ENCODE peak calls at places on chromosomes 4 and X, in five cellular contexts. D, O, L, K and U are unnamed samples.

GRCh38 chrX:150934453-150934852 is 36.0 kb upstream of the CD99L2 start:
- DNase-seq in O (no peak), D (no peak), L (no peak), K (no peak), U (no peak)

GRCh38 chr4:168019019-168019651 is 73.2 kb upstream of the ANXA10 start:
- DNase-seq in L (no peak), K (no peak), D (no peak), O (no peak), U (no peak)

GRCh38 chr4:67881226-67881625 is 2.6 kb downstream of the TMPRSS11D start:
- DNase-seq in O (no peak), D (no peak), L (no peak), K (no peak), U (no peak)

GRCh38 chr4:187090401-187090800 is 366.7 kb upstream of the FAT1 start:
- DNase-seq in L (no peak), D (no peak), K (no peak), O (no peak), U (no peak)

GRCh38 chrX:38061335-38061734 is 55.0 kb downstream of the SYTL5 start:
- DNase-seq in D (no peak), L (no peak), O (peak), K (no peak), U (no peak)

GRCh38 chrX:2967584-2967983 is 38.4 kb upstream of the ARSD start:
- DNase-seq in D (no peak), O (no peak), K (no peak), L (no peak), U (no peak)

GRCh38 chr4:152075253-152075928 is 314.6 kb upstream of the GATB start:
- DNase-seq in D (no peak), L (no peak), K (no peak), O (no peak), U (no peak)

GRCh38 chrX:69314436-69315348 is 149.4 kb upstream of the PJA1 start:
- DNase-seq in D (no peak), O (no peak), K (peak), L (peak), U (no peak)

GRCh38 chr4:189092596-189092995 is 848.1 kb upstream of the FRG1 start:
- DNase-seq in D (no peak), O (no peak), L (no peak), K (no peak), U (no peak)

GRCh38 chr4:137664416-137664815 is 132.1 kb upstream of the PCDH18 start:
- DNase-seq in D (no peak), K (no peak), L (no peak), O (no peak), U (no peak)

GRCh38 chr4:80422727-80423404 is 87.3 kb downstream of the CFAP299 start:
- DNase-seq in L (no peak), D (no peak), K (no peak), O (no peak), U (no peak)

GRCh38 chrX:56764153-56764974 is 35.3 kb downstream of the NBDY start:
- DNase-seq in O (peak), K (no peak), L (peak), D (peak), U (no peak)

GRCh38 chrX:46978341-46979291 is 66.4 kb downstream of the JADE3 start:
- DNase-seq in O (peak), K (peak), D (peak), L (peak), U (peak)

GRCh38 chr4:1026115-1026514 is 14.7 kb downstream of the FGFRL1 start:
- DNase-seq in K (peak), L (no peak), D (peak), O (no peak), U (peak)

GRCh38 chr4:56757821-56758400 is 63.6 kb downstream of the SPINK2 start:
- DNase-seq in O (peak), K (peak), L (peak), D (peak), U (peak)

GRCh38 chr4:112510468-112511293 is 5.3 kb downstream of the NEUROG2 start:
- DNase-seq in D (no peak), O (no peak), L (peak), K (no peak), U (no peak)

GRCh38 chr4:30757357-30757756 is 37.2 kb downstream of the PCDH7 start:
- DNase-seq in L (no peak), D (no peak), K (no peak), O (no peak), U (no peak)

GRCh38 chr4:1632109-1633104 is 51.7 kb downstream of the FAM53A start:
- DNase-seq in K (no peak), D (no peak), L (no peak), O (no peak), U (no peak)

GRCh38 chr4:73869130-73870055 is at the start of gene CXCL1:
- DNase-seq in O (no peak), K (no peak), L (peak), D (no peak), U (no peak)

GRCh38 chrX:50747471-50747900 is 66.5 kb downstream of the SHROOM4 start:
- DNase-seq in K (no peak), L (no peak), O (peak), D (no peak), U (no peak)

GRCh38 chr4:187908079-187908501 is 87.5 kb upstream of the ZFP42 start:
- DNase-seq in L (no peak), D (no peak), O (no peak), K (no peak), U (no peak)

GRCh38 chrX:20442597-20442996 is 175.9 kb upstream of the RPS6KA3 start:
- DNase-seq in K (no peak), D (no peak), L (peak), O (peak), U (no peak)

GRCh38 chr4:14701896-14702295 is 300.4 kb upstream of the CPEB2 start:
- DNase-seq in O (no peak), D (no peak), L (no peak), K (no peak), U (no peak)

GRCh38 chr4:136505020-136505419 is 1027.3 kb downstream of the PCDH18 start:
- DNase-seq in O (no peak), D (no peak), L (no peak), K (no peak), U (no peak)

GRCh38 chr4:149765630-149766029 is 50.0 kb downstream of the IQCM start:
- DNase-seq in O (no peak), D (no peak), L (no peak), K (no peak), U (no peak)

GRCh38 chr4:74297556-74297955 is 10.7 kb upstream of the EPGN start:
- DNase-seq in O (no peak), D (no peak), K (no peak), L (no peak), U (no peak)

GRCh38 chrX:20538974-20539373 is 272.3 kb upstream of the RPS6KA3 start:
- DNase-seq in K (no peak), L (no peak), O (no peak), D (no peak), U (no peak)

GRCh38 chr4:117370944-117371665 is 285.7 kb upstream of the TRAM1L1 start:
- DNase-seq in D (no peak), O (no peak), L (no peak), K (no peak), U (no peak)

GRCh38 chr4:189785257-189785656 is 155.4 kb upstream of the FRG1 start:
- DNase-seq in D (no peak), K (no peak), L (peak), O (no peak), U (no peak)

GRCh38 chr4:125582302-125582701 is 267.5 kb downstream of the FAT4 start:
- DNase-seq in O (no peak), K (no peak), D (no peak), L (no peak), U (no peak)

GRCh38 chrX:22206781-22207180 is 65.9 kb upstream of the CBLL2 start:
- DNase-seq in O (no peak), L (no peak), K (no peak), D (no peak), U (no peak)

GRCh38 chr4:127686656-127687055 is 43.5 kb upstream of the SLC25A31 start:
- DNase-seq in K (no peak), D (no peak), L (no peak), O (no peak), U (no peak)

GRCh38 chr4:56197387-56197786 is 189.9 kb downstream of the AASDH start:
- DNase-seq in D (no peak), L (no peak), O (no peak), K (no peak), U (no peak)

GRCh38 chr4:127309360-127310095 is 323.2 kb upstream of the INTU start:
- DNase-seq in K (no peak), D (no peak), O (no peak), L (no peak), U (no peak)

GRCh38 chr4:150710770-150711375 is 128.9 kb downstream of the MAB21L2 start:
- DNase-seq in K (no peak), O (no peak), L (no peak), D (no peak), U (no peak)

GRCh38 chr4:28845158-28845557 is 1875.0 kb upstream of the PCDH7 start:
- DNase-seq in D (no peak), O (no peak), L (no peak), K (no peak), U (no peak)

GRCh38 chrX:32472364-32472763 is 739.0 kb downstream of the DMD start:
- DNase-seq in L (no peak), K (no peak), D (no peak), O (no peak), U (no peak)

GRCh38 chr4:13988347-13989265 is 361.1 kb upstream of the BOD1L1 start:
- DNase-seq in K (no peak), L (no peak), D (no peak), O (no peak), U (no peak)

GRCh38 chrX:154027003-154027402 is 7.3 kb upstream of the IRAK1 start:
- DNase-seq in L (no peak), O (no peak), K (no peak), D (no peak), U (no peak)
- TF ChIP-seq TAF1 in L (no peak), O (no peak), K (no peak), D (no peak), U (no peak)

DNA sequence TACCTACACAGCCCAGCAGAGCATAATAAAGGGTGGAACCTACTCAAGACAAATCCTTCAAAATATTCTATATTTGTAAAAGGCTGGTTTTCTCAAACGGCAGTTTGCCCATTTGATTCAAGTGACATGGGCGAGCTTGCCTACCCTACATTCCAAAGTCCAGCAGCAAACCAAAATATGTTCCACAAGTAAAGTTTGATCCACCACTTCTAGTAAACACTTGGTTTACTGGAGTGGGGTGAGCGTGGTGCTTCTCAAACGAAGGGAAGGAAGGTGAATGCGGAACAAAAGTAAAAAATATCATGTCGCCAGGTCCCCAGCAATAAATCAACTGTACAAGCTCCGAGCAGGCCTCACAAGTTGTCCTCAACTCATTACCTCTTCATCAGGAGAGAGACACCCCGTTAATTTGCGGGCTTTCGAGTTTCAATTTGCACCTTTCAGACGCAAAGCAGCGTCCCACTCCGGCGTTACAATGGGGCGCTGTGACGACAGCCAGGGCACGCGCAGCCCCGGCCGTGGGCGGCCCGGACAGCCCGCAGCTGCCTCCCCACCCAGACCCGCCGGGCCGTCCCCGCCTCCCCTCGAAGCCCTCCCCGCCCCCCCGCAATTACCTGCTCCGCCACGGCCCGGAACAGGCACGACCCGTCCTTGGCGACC is 1.1 kb downstream of the OTUD4 start:
- DNase-seq in D (peak), O (peak), K (peak), L (peak), U (no peak)
- TF ChIP-seq POLR2A in D (peak), O (peak), K (peak), L (no peak), U (peak)

GRCh38 chr4:2797545-2798305 is 4.8 kb downstream of the SH3BP2 start:
- DNase-seq in K (no peak), O (no peak), D (no peak), L (no peak), U (no peak)
- TF ChIP-seq TAF1 in K (no peak), O (no peak), D (no peak), L (no peak), U (no peak)

DNA sequence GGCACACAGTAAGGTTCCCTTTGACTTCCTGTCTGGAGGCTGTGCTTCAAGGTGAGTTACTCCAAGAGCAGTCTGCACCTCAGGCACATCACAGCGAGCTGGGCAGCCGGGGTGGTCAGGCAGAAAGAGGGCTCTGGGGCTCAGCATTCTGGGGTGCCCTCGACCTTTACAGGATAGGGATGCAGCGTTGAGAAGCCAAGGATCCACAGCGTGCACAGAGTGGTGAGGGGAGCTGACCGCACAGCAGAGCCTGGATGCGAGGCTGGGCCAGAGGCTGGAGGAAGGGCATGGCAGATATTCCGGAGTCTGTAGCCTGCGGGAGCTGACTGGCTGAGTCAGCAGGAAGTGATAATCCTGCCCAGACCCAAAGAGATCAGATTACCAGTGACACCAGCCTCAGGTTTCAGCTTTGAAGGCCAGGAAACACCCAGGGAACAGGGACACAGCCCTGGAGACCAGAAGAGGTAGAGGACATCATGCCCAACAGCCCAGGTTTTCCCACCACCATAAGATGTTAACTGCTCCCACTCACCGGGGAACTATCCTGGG is 38.4 kb upstream of the PDLIM3 start:
- DNase-seq in D (no peak), L (peak), O (peak), K (no peak), U (no peak)
- TF ChIP-seq POLR2A in D (no peak), L (no peak), O (no peak), K (no peak), U (no peak)

GRCh38 chrX:110146521-110146920 is 143.6 kb downstream of the TMEM164 start:
- DNase-seq in O (peak), D (no peak), K (no peak), L (peak), U (no peak)
- TF ChIP-seq TAF1 in O (no peak), D (no peak), K (no peak), L (no peak), U (no peak)

DNA sequence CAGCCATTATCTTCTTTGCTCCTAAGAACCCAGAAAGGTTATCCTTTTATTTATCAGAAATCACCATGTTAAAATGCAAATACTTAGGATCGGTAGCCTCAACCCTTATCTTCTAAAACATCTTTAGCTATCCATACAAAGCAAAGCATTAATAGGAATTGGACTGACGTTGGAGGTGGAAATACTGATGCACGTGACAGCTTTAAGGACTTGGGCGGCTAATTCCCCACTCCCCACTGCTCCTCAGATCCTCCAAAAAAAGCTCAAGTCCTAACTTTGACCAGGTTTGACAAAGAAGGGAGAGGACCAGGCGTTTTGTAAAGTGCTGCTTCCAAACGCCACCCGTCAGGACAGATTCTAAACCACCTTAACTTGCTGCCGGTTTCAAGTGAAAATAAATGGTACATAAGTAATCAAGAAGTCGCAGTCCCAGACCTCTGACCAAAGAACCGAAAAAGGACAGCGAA is 496 bp upstream of the SPCS3 start:
- DNase-seq in O (no peak), L (no peak), K (no peak), D (no peak), U (no peak)
- TF ChIP-seq POLR2A in O (no peak), L (peak), K (no peak), D (no peak), U (no peak)

GRCh38 chrX:30067677-30068076 is 147.7 kb upstream of the MAGEB2 start:
- DNase-seq in O (no peak), D (no peak), K (no peak), L (no peak), U (no peak)
- TF ChIP-seq TAF1 in O (no peak), D (no peak), K (no peak), L (no peak), U (no peak)

GRCh38 chr4:139555073-139555704 is 830 bp downstream of the SETD7 start:
- DNase-seq in K (peak), D (no peak), L (peak), O (no peak), U (peak)
- TF ChIP-seq POLR2A in K (no peak), D (peak), L (no peak), O (no peak), U (no peak)

GRCh38 chr4:155941085-155941484 is 12.6 kb downstream of the CTSO start:
- DNase-seq in D (no peak), O (no peak), K (no peak), L (no peak), U (no peak)
- TF ChIP-seq TAF1 in D (no peak), O (no peak), K (no peak), L (no peak), U (no peak)